ENCODE peak calls at places on chromosome 19, in six cellular contexts. One of them, this sample, is unnamed.

GRCh38 chr19:51247972-51248371 is 2.9 kb upstream of the SIGLECL1 start:
- DNase-seq in fibroblast of lung: no peak
- DNase-seq in NCI-H82: peak
- DNase-seq in endothelial cell: no peak
- DNase-seq in activated CD4-positive, alpha-beta T cell treated with anti-CD3 and anti-CD28 coated beads, Interleukin-2, amount 50 U/mL, for 1 hour: no peak
- DNase-seq in amygdala: no peak
- DNase-seq in this sample: no peak

GRCh38 chr19:45758921-45759320 is 10.1 kb downstream of the SIX5 start:
- DNase-seq in fibroblast of lung: no peak
- DNase-seq in NCI-H82: no peak
- DNase-seq in endothelial cell: no peak
- DNase-seq in activated CD4-positive, alpha-beta T cell treated with anti-CD3 and anti-CD28 coated beads, Interleukin-2, amount 50 U/mL, for 1 hour: no peak
- DNase-seq in amygdala: no peak
- DNase-seq in this sample: no peak

GRCh38 chr19:54271106-54271505 is 9.8 kb downstream of the LILRB2 start:
- DNase-seq in fibroblast of lung: no peak
- DNase-seq in NCI-H82: no peak
- DNase-seq in endothelial cell: no peak
- DNase-seq in activated CD4-positive, alpha-beta T cell treated with anti-CD3 and anti-CD28 coated beads, Interleukin-2, amount 50 U/mL, for 1 hour: no peak
- DNase-seq in amygdala: peak
- DNase-seq in this sample: no peak

GRCh38 chr19:20359933-20360720 is 193.1 kb downstream of the ZNF486 start:
- DNase-seq in fibroblast of lung: no peak
- DNase-seq in NCI-H82: peak
- DNase-seq in endothelial cell: peak
- DNase-seq in activated CD4-positive, alpha-beta T cell treated with anti-CD3 and anti-CD28 coated beads, Interleukin-2, amount 50 U/mL, for 1 hour: no peak
- DNase-seq in amygdala: peak
- DNase-seq in this sample: no peak

GRCh38 chr19:54875506-54875905 is 1.5 kb downstream of the FCAR start:
- DNase-seq in fibroblast of lung: no peak
- DNase-seq in NCI-H82: no peak
- DNase-seq in endothelial cell: no peak
- DNase-seq in activated CD4-positive, alpha-beta T cell treated with anti-CD3 and anti-CD28 coated beads, Interleukin-2, amount 50 U/mL, for 1 hour: no peak
- DNase-seq in amygdala: no peak
- DNase-seq in this sample: no peak

GRCh38 chr19:51127755-51128154 is 3.0 kb downstream of the SIGLEC9 start:
- DNase-seq in fibroblast of lung: peak
- DNase-seq in NCI-H82: no peak
- DNase-seq in endothelial cell: no peak
- DNase-seq in activated CD4-positive, alpha-beta T cell treated with anti-CD3 and anti-CD28 coated beads, Interleukin-2, amount 50 U/mL, for 1 hour: no peak
- DNase-seq in amygdala: no peak
- DNase-seq in this sample: peak

GRCh38 chr19:2059422-2060201 is 8.6 kb upstream of the MKNK2 start:
- DNase-seq in fibroblast of lung: peak
- DNase-seq in NCI-H82: no peak
- DNase-seq in endothelial cell: no peak
- DNase-seq in activated CD4-positive, alpha-beta T cell treated with anti-CD3 and anti-CD28 coated beads, Interleukin-2, amount 50 U/mL, for 1 hour: no peak
- DNase-seq in amygdala: peak
- DNase-seq in this sample: no peak

GRCh38 chr19:29860492-29860891 is 48.7 kb downstream of the CCNE1 start:
- DNase-seq in fibroblast of lung: no peak
- DNase-seq in NCI-H82: peak
- DNase-seq in endothelial cell: no peak
- DNase-seq in activated CD4-positive, alpha-beta T cell treated with anti-CD3 and anti-CD28 coated beads, Interleukin-2, amount 50 U/mL, for 1 hour: no peak
- DNase-seq in amygdala: no peak
- DNase-seq in this sample: no peak

GRCh38 chr19:33194527-33194883 is 375 bp downstream of the LRP3 start:
- DNase-seq in fibroblast of lung: no peak
- DNase-seq in NCI-H82: no peak
- DNase-seq in endothelial cell: no peak
- DNase-seq in activated CD4-positive, alpha-beta T cell treated with anti-CD3 and anti-CD28 coated beads, Interleukin-2, amount 50 U/mL, for 1 hour: no peak
- DNase-seq in amygdala: no peak
- DNase-seq in this sample: no peak

GRCh38 chr19:11242864-11243797 is 3.7 kb downstream of the ANGPTL8 start:
- DNase-seq in fibroblast of lung: peak
- DNase-seq in NCI-H82: peak
- DNase-seq in endothelial cell: peak
- DNase-seq in activated CD4-positive, alpha-beta T cell treated with anti-CD3 and anti-CD28 coated beads, Interleukin-2, amount 50 U/mL, for 1 hour: peak
- DNase-seq in amygdala: peak
- DNase-seq in this sample: peak

GRCh38 chr19:28422791-28423650 is 789.9 kb downstream of the UQCRFS1 start:
- DNase-seq in fibroblast of lung: no peak
- DNase-seq in NCI-H82: no peak
- DNase-seq in endothelial cell: no peak
- DNase-seq in activated CD4-positive, alpha-beta T cell treated with anti-CD3 and anti-CD28 coated beads, Interleukin-2, amount 50 U/mL, for 1 hour: no peak
- DNase-seq in amygdala: no peak
- DNase-seq in this sample: no peak

GRCh38 chr19:39438270-39438934 is 2.7 kb upstream of the RPS16 start:
- DNase-seq in fibroblast of lung: no peak
- DNase-seq in NCI-H82: no peak
- DNase-seq in endothelial cell: no peak
- DNase-seq in activated CD4-positive, alpha-beta T cell treated with anti-CD3 and anti-CD28 coated beads, Interleukin-2, amount 50 U/mL, for 1 hour: no peak
- DNase-seq in amygdala: no peak
- DNase-seq in this sample: no peak

GRCh38 chr19:21158523-21159135 is 16.8 kb downstream of the ZNF431 start:
- DNase-seq in fibroblast of lung: peak
- DNase-seq in NCI-H82: no peak
- DNase-seq in endothelial cell: no peak
- DNase-seq in activated CD4-positive, alpha-beta T cell treated with anti-CD3 and anti-CD28 coated beads, Interleukin-2, amount 50 U/mL, for 1 hour: no peak
- DNase-seq in amygdala: no peak
- DNase-seq in this sample: peak

GRCh38 chr19:17076539-17076919 is 952 bp downstream of the MYO9B start:
- DNase-seq in fibroblast of lung: no peak
- DNase-seq in NCI-H82: peak
- DNase-seq in endothelial cell: peak
- DNase-seq in activated CD4-positive, alpha-beta T cell treated with anti-CD3 and anti-CD28 coated beads, Interleukin-2, amount 50 U/mL, for 1 hour: no peak
- DNase-seq in amygdala: no peak
- DNase-seq in this sample: no peak

GRCh38 chr19:47994209-47994802 is at the start of gene ELSPBP1:
- DNase-seq in fibroblast of lung: no peak
- DNase-seq in NCI-H82: peak
- DNase-seq in endothelial cell: no peak
- DNase-seq in activated CD4-positive, alpha-beta T cell treated with anti-CD3 and anti-CD28 coated beads, Interleukin-2, amount 50 U/mL, for 1 hour: no peak
- DNase-seq in amygdala: no peak
- DNase-seq in this sample: no peak

GRCh38 chr19:48484931-48485612 is 15.9 kb downstream of the CYTH2 start:
- DNase-seq in fibroblast of lung: no peak
- DNase-seq in NCI-H82: peak
- DNase-seq in endothelial cell: no peak
- DNase-seq in activated CD4-positive, alpha-beta T cell treated with anti-CD3 and anti-CD28 coated beads, Interleukin-2, amount 50 U/mL, for 1 hour: no peak
- DNase-seq in amygdala: no peak
- DNase-seq in this sample: no peak

GRCh38 chr19:42433503-42434260 is 6.5 kb upstream of the LIPE start:
- DNase-seq in fibroblast of lung: peak
- DNase-seq in NCI-H82: peak
- DNase-seq in endothelial cell: peak
- DNase-seq in activated CD4-positive, alpha-beta T cell treated with anti-CD3 and anti-CD28 coated beads, Interleukin-2, amount 50 U/mL, for 1 hour: peak
- DNase-seq in amygdala: peak
- DNase-seq in this sample: no peak

This sample was measured in skeletal muscle cell.